ENCODE peak calls at places on chromosome 12, in eight cellular contexts. M is psoas muscle; D is Peyer's patch; Q is neuronal stem cell; P is posterior cingulate gyrus; G is stimulated activated CD4-positive, alpha-beta T cell treated with anti-CD3 and anti-CD28 coated beads, Interleukin-2, amount 100 ng/mL, for 48 hours; I is suprapubic skin; U is A673. R is an unnamed sample.

GRCh38 chr12:64086946-64087345 is 135.2 kb downstream of the KICS2 start:
- DNase-seq in M (no peak), D (no peak), Q (no peak), P (no peak), G (no peak), I (no peak), U (no peak), R (no peak)

GRCh38 chr12:130266751-130267150 is 70.9 kb upstream of the PIWIL1 start:
- DNase-seq in M (no peak), D (no peak), Q (no peak), P (no peak), G (no peak), I (no peak), U (no peak), R (no peak)

GRCh38 chr12:54009171-54010052 is 627 bp downstream of the HOXC8 start:
- DNase-seq in M (peak), D (no peak), Q (no peak), P (no peak), G (no peak), I (no peak), U (peak), R (peak)

GRCh38 chr12:1443421-1444141 is 150.8 kb downstream of the FBXL14 start:
- DNase-seq in M (no peak), D (no peak), Q (no peak), P (no peak), G (no peak), I (no peak), U (no peak), R (no peak)

GRCh38 chr12:106135781-106136180 is 3.0 kb downstream of the NUAK1 start:
- DNase-seq in M (no peak), D (no peak), Q (no peak), P (no peak), G (no peak), I (no peak), U (no peak), R (no peak)

GRCh38 chr12:20369164-20370000 is 1.0 kb downstream of the PDE3A start:
- DNase-seq in M (peak), D (peak), Q (peak), P (peak), G (no peak), I (peak), U (peak), R (no peak)

GRCh38 chr12:113366827-113367226 is 8.4 kb downstream of the PLBD2 start:
- DNase-seq in M (no peak), D (no peak), Q (no peak), P (no peak), G (no peak), I (no peak), U (no peak), R (no peak)

GRCh38 chr12:90858261-90858660 is 96.7 kb downstream of the CCER1 start:
- DNase-seq in M (no peak), D (no peak), Q (peak), P (no peak), G (no peak), I (no peak), U (peak), R (no peak)

GRCh38 chr12:52521175-52521574 is 981 bp upstream of the KRT5 start:
- DNase-seq in M (no peak), D (peak), Q (no peak), P (no peak), G (no peak), I (no peak), U (no peak), R (no peak)

GRCh38 chr12:108768591-108769500 is 37.5 kb upstream of the CORO1C start:
- DNase-seq in M (no peak), D (peak), Q (peak), P (no peak), G (no peak), I (no peak), U (peak), R (peak)

GRCh38 chr12:11677752-11678151 is 28.3 kb downstream of the ETV6 start:
- DNase-seq in M (no peak), D (no peak), Q (no peak), P (no peak), G (no peak), I (no peak), U (no peak), R (no peak)

GRCh38 chr12:67457799-67458680 is 188.9 kb downstream of the CAND1 start:
- DNase-seq in M (no peak), D (no peak), Q (no peak), P (no peak), G (no peak), I (no peak), U (no peak), R (peak)

R was measured in MV-4-11.